ENCODE peak calls at places on chromosomes 13 and 19, in five cellular contexts. One of them, this sample, is unnamed.

GRCh38 chr19:33618884-33619283 is 2.9 kb upstream of the CHST8 start:
- DNase-seq in NCI-H187: no peak
- DNase-seq in type B pancreatic cell: no peak
- DNase-seq in activated T-cell treated with anti-CD3 and anti-CD28 coated beads, Interleukin-2, amount 50 U/mL, for 72 hours: no peak
- DNase-seq in stimulated activated CD4-positive, alpha-beta T cell treated with anti-CD3 and anti-CD28 coated beads, TNF-alpha, amount 100 ng/mL, for 48 hours: no peak
- DNase-seq in this sample: no peak

GRCh38 chr19:19468424-19469050 is 46.8 kb downstream of the TSSK6 start:
- DNase-seq in NCI-H187: no peak
- DNase-seq in type B pancreatic cell: no peak
- DNase-seq in activated T-cell treated with anti-CD3 and anti-CD28 coated beads, Interleukin-2, amount 50 U/mL, for 72 hours: no peak
- DNase-seq in stimulated activated CD4-positive, alpha-beta T cell treated with anti-CD3 and anti-CD28 coated beads, TNF-alpha, amount 100 ng/mL, for 48 hours: no peak
- DNase-seq in this sample: no peak

GRCh38 chr19:46133101-46133627 is 8.7 kb upstream of the IGFL3 start:
- DNase-seq in stimulated activated CD4-positive, alpha-beta T cell treated with anti-CD3 and anti-CD28 coated beads, TNF-alpha, amount 100 ng/mL, for 48 hours: no peak
- DNase-seq in type B pancreatic cell: no peak
- DNase-seq in NCI-H187: no peak
- DNase-seq in activated T-cell treated with anti-CD3 and anti-CD28 coated beads, Interleukin-2, amount 50 U/mL, for 72 hours: no peak
- DNase-seq in this sample: peak; percentile 89

GRCh38 chr19:46371371-46371901 is 24.5 kb downstream of the PPP5C start:
- DNase-seq in activated T-cell treated with anti-CD3 and anti-CD28 coated beads, Interleukin-2, amount 50 U/mL, for 72 hours: no peak
- DNase-seq in type B pancreatic cell: peak; percentile 42
- DNase-seq in NCI-H187: no peak
- DNase-seq in stimulated activated CD4-positive, alpha-beta T cell treated with anti-CD3 and anti-CD28 coated beads, TNF-alpha, amount 100 ng/mL, for 48 hours: no peak
- DNase-seq in this sample: peak; percentile 38

GRCh38 chr13:97028441-97029299 is 34.4 kb upstream of the OXGR1 start:
- DNase-seq in stimulated activated CD4-positive, alpha-beta T cell treated with anti-CD3 and anti-CD28 coated beads, TNF-alpha, amount 100 ng/mL, for 48 hours: peak; percentile 40
- DNase-seq in type B pancreatic cell: no peak
- DNase-seq in NCI-H187: peak; percentile 54
- DNase-seq in activated T-cell treated with anti-CD3 and anti-CD28 coated beads, Interleukin-2, amount 50 U/mL, for 72 hours: peak; percentile 41
- DNase-seq in this sample: peak; percentile 73

GRCh38 chr19:45885556-45886426 is at the start of gene IRF2BP1:
- DNase-seq in type B pancreatic cell: peak; percentile 94
- DNase-seq in activated T-cell treated with anti-CD3 and anti-CD28 coated beads, Interleukin-2, amount 50 U/mL, for 72 hours: peak; percentile 91
- DNase-seq in stimulated activated CD4-positive, alpha-beta T cell treated with anti-CD3 and anti-CD28 coated beads, TNF-alpha, amount 100 ng/mL, for 48 hours: peak; percentile 84
- DNase-seq in NCI-H187: peak; percentile 83
- DNase-seq in this sample: peak; percentile 91

GRCh38 chr13:111282997-111283396 is 37.4 kb upstream of the TEX29 start:
- DNase-seq in stimulated activated CD4-positive, alpha-beta T cell treated with anti-CD3 and anti-CD28 coated beads, TNF-alpha, amount 100 ng/mL, for 48 hours: no peak
- DNase-seq in NCI-H187: no peak
- DNase-seq in activated T-cell treated with anti-CD3 and anti-CD28 coated beads, Interleukin-2, amount 50 U/mL, for 72 hours: no peak
- DNase-seq in type B pancreatic cell: no peak
- DNase-seq in this sample: no peak

GRCh38 chr19:7614859-7615741 is 14.2 kb downstream of the XAB2 start:
- DNase-seq in NCI-H187: no peak
- DNase-seq in activated T-cell treated with anti-CD3 and anti-CD28 coated beads, Interleukin-2, amount 50 U/mL, for 72 hours: no peak
- DNase-seq in type B pancreatic cell: no peak
- DNase-seq in stimulated activated CD4-positive, alpha-beta T cell treated with anti-CD3 and anti-CD28 coated beads, TNF-alpha, amount 100 ng/mL, for 48 hours: no peak
- DNase-seq in this sample: no peak

GRCh38 chr13:113465241-113465640 is 12.0 kb upstream of the ADPRHL1 start:
- DNase-seq in type B pancreatic cell: no peak
- DNase-seq in stimulated activated CD4-positive, alpha-beta T cell treated with anti-CD3 and anti-CD28 coated beads, TNF-alpha, amount 100 ng/mL, for 48 hours: no peak
- DNase-seq in activated T-cell treated with anti-CD3 and anti-CD28 coated beads, Interleukin-2, amount 50 U/mL, for 72 hours: no peak
- DNase-seq in NCI-H187: no peak
- DNase-seq in this sample: no peak

GRCh38 chr13:39779337-39780270 is 124.1 kb downstream of the COG6 start:
- DNase-seq in type B pancreatic cell: no peak
- DNase-seq in stimulated activated CD4-positive, alpha-beta T cell treated with anti-CD3 and anti-CD28 coated beads, TNF-alpha, amount 100 ng/mL, for 48 hours: peak; percentile 22
- DNase-seq in activated T-cell treated with anti-CD3 and anti-CD28 coated beads, Interleukin-2, amount 50 U/mL, for 72 hours: peak; percentile 49
- DNase-seq in NCI-H187: no peak
- DNase-seq in this sample: peak; percentile 59

GRCh38 chr19:3554254-3555083 is 2.9 kb downstream of the MFSD12 start:
- DNase-seq in activated T-cell treated with anti-CD3 and anti-CD28 coated beads, Interleukin-2, amount 50 U/mL, for 72 hours: peak; percentile 40
- DNase-seq in NCI-H187: no peak
- DNase-seq in type B pancreatic cell: no peak
- DNase-seq in stimulated activated CD4-positive, alpha-beta T cell treated with anti-CD3 and anti-CD28 coated beads, TNF-alpha, amount 100 ng/mL, for 48 hours: no peak
- DNase-seq in this sample: no peak

GRCh38 chr13:95902736-95903135 is 150.5 kb downstream of the UGGT2 start:
- DNase-seq in activated T-cell treated with anti-CD3 and anti-CD28 coated beads, Interleukin-2, amount 50 U/mL, for 72 hours: no peak
- DNase-seq in NCI-H187: no peak
- DNase-seq in stimulated activated CD4-positive, alpha-beta T cell treated with anti-CD3 and anti-CD28 coated beads, TNF-alpha, amount 100 ng/mL, for 48 hours: no peak
- DNase-seq in type B pancreatic cell: no peak
- DNase-seq in this sample: no peak

GRCh38 chr19:57056972-57057371 is 62.8 kb upstream of the USP29 start:
- DNase-seq in type B pancreatic cell: no peak
- DNase-seq in activated T-cell treated with anti-CD3 and anti-CD28 coated beads, Interleukin-2, amount 50 U/mL, for 72 hours: no peak
- DNase-seq in stimulated activated CD4-positive, alpha-beta T cell treated with anti-CD3 and anti-CD28 coated beads, TNF-alpha, amount 100 ng/mL, for 48 hours: no peak
- DNase-seq in NCI-H187: no peak
- DNase-seq in this sample: no peak

GRCh38 chr13:27483421-27483820 is 33.1 kb upstream of the MTIF3 start:
- DNase-seq in activated T-cell treated with anti-CD3 and anti-CD28 coated beads, Interleukin-2, amount 50 U/mL, for 72 hours: no peak
- DNase-seq in stimulated activated CD4-positive, alpha-beta T cell treated with anti-CD3 and anti-CD28 coated beads, TNF-alpha, amount 100 ng/mL, for 48 hours: no peak
- DNase-seq in type B pancreatic cell: no peak
- DNase-seq in NCI-H187: no peak
- DNase-seq in this sample: no peak

GRCh38 chr13:107941345-107942029 is 273.8 kb downstream of the LIG4 start:
- DNase-seq in type B pancreatic cell: no peak
- DNase-seq in NCI-H187: no peak
- DNase-seq in activated T-cell treated with anti-CD3 and anti-CD28 coated beads, Interleukin-2, amount 50 U/mL, for 72 hours: no peak
- DNase-seq in stimulated activated CD4-positive, alpha-beta T cell treated with anti-CD3 and anti-CD28 coated beads, TNF-alpha, amount 100 ng/mL, for 48 hours: no peak
- DNase-seq in this sample: peak; percentile 17

GRCh38 chr19:54331626-54332025 is 7.3 kb downstream of the LILRA4 start:
- DNase-seq in stimulated activated CD4-positive, alpha-beta T cell treated with anti-CD3 and anti-CD28 coated beads, TNF-alpha, amount 100 ng/mL, for 48 hours: no peak
- DNase-seq in activated T-cell treated with anti-CD3 and anti-CD28 coated beads, Interleukin-2, amount 50 U/mL, for 72 hours: no peak
- DNase-seq in NCI-H187: no peak
- DNase-seq in type B pancreatic cell: no peak
- DNase-seq in this sample: no peak

GRCh38 chr19:13526552-13526951 is 20.3 kb upstream of the CACNA1A start:
- DNase-seq in activated T-cell treated with anti-CD3 and anti-CD28 coated beads, Interleukin-2, amount 50 U/mL, for 72 hours: peak; percentile 3
- DNase-seq in stimulated activated CD4-positive, alpha-beta T cell treated with anti-CD3 and anti-CD28 coated beads, TNF-alpha, amount 100 ng/mL, for 48 hours: no peak
- DNase-seq in type B pancreatic cell: no peak
- DNase-seq in NCI-H187: no peak
- DNase-seq in this sample: no peak

GRCh38 chr13:62357887-62358645 is 942.4 kb upstream of the PCDH20 start:
- DNase-seq in type B pancreatic cell: no peak
- DNase-seq in activated T-cell treated with anti-CD3 and anti-CD28 coated beads, Interleukin-2, amount 50 U/mL, for 72 hours: no peak
- DNase-seq in NCI-H187: no peak
- DNase-seq in stimulated activated CD4-positive, alpha-beta T cell treated with anti-CD3 and anti-CD28 coated beads, TNF-alpha, amount 100 ng/mL, for 48 hours: no peak
- DNase-seq in this sample: peak; percentile 31

GRCh38 chr19:40416918-40417713 is 3.9 kb upstream of the PRX start:
- DNase-seq in type B pancreatic cell: no peak
- DNase-seq in activated T-cell treated with anti-CD3 and anti-CD28 coated beads, Interleukin-2, amount 50 U/mL, for 72 hours: no peak
- DNase-seq in NCI-H187: no peak
- DNase-seq in stimulated activated CD4-positive, alpha-beta T cell treated with anti-CD3 and anti-CD28 coated beads, TNF-alpha, amount 100 ng/mL, for 48 hours: no peak
- DNase-seq in this sample: no peak

GRCh38 chr13:49836516-49836915 is 44.0 kb upstream of the KPNA3 start:
- DNase-seq in type B pancreatic cell: no peak
- DNase-seq in activated T-cell treated with anti-CD3 and anti-CD28 coated beads, Interleukin-2, amount 50 U/mL, for 72 hours: no peak
- DNase-seq in stimulated activated CD4-positive, alpha-beta T cell treated with anti-CD3 and anti-CD28 coated beads, TNF-alpha, amount 100 ng/mL, for 48 hours: no peak
- DNase-seq in NCI-H187: no peak
- DNase-seq in this sample: no peak

GRCh38 chr19:3491396-3492119 is 8.3 kb upstream of the SMIM44 start:
- DNase-seq in type B pancreatic cell: no peak
- DNase-seq in stimulated activated CD4-positive, alpha-beta T cell treated with anti-CD3 and anti-CD28 coated beads, TNF-alpha, amount 100 ng/mL, for 48 hours: no peak
- DNase-seq in NCI-H187: no peak
- DNase-seq in activated T-cell treated with anti-CD3 and anti-CD28 coated beads, Interleukin-2, amount 50 U/mL, for 72 hours: no peak
- DNase-seq in this sample: no peak

GRCh38 chr13:95710313-95710712 is 33.4 kb downstream of the DNAJC3 start:
- DNase-seq in type B pancreatic cell: no peak
- DNase-seq in activated T-cell treated with anti-CD3 and anti-CD28 coated beads, Interleukin-2, amount 50 U/mL, for 72 hours: no peak
- DNase-seq in stimulated activated CD4-positive, alpha-beta T cell treated with anti-CD3 and anti-CD28 coated beads, TNF-alpha, amount 100 ng/mL, for 48 hours: no peak
- DNase-seq in NCI-H187: no peak
- DNase-seq in this sample: peak; percentile 31

GRCh38 chr13:31923134-31923763 is 108.3 kb upstream of the FRY start:
- DNase-seq in type B pancreatic cell: no peak
- DNase-seq in NCI-H187: no peak
- DNase-seq in stimulated activated CD4-positive, alpha-beta T cell treated with anti-CD3 and anti-CD28 coated beads, TNF-alpha, amount 100 ng/mL, for 48 hours: no peak
- DNase-seq in activated T-cell treated with anti-CD3 and anti-CD28 coated beads, Interleukin-2, amount 50 U/mL, for 72 hours: no peak
- DNase-seq in this sample: no peak

GRCh38 chr13:24221007-24221406 is 60.5 kb downstream of the SPATA13 start:
- DNase-seq in NCI-H187: no peak
- DNase-seq in activated T-cell treated with anti-CD3 and anti-CD28 coated beads, Interleukin-2, amount 50 U/mL, for 72 hours: no peak
- DNase-seq in stimulated activated CD4-positive, alpha-beta T cell treated with anti-CD3 and anti-CD28 coated beads, TNF-alpha, amount 100 ng/mL, for 48 hours: no peak
- DNase-seq in type B pancreatic cell: no peak
- DNase-seq in this sample: peak; percentile 21

GRCh38 chr19:33132425-33132824 is 511 bp downstream of the WDR88 start:
- DNase-seq in type B pancreatic cell: no peak
- DNase-seq in activated T-cell treated with anti-CD3 and anti-CD28 coated beads, Interleukin-2, amount 50 U/mL, for 72 hours: no peak
- DNase-seq in NCI-H187: no peak
- DNase-seq in stimulated activated CD4-positive, alpha-beta T cell treated with anti-CD3 and anti-CD28 coated beads, TNF-alpha, amount 100 ng/mL, for 48 hours: no peak
- DNase-seq in this sample: no peak

GRCh38 chr13:99086869-99087129 is 108.9 kb upstream of the DOCK9 start:
- DNase-seq in activated T-cell treated with anti-CD3 and anti-CD28 coated beads, Interleukin-2, amount 50 U/mL, for 72 hours: peak; percentile 63
- DNase-seq in NCI-H187: peak; percentile 54
- DNase-seq in type B pancreatic cell: no peak
- DNase-seq in stimulated activated CD4-positive, alpha-beta T cell treated with anti-CD3 and anti-CD28 coated beads, TNF-alpha, amount 100 ng/mL, for 48 hours: no peak
- DNase-seq in this sample: no peak

GRCh38 chr13:98688373-98688772 is 64.1 kb downstream of the SLC15A1 start:
- DNase-seq in NCI-H187: no peak
- DNase-seq in activated T-cell treated with anti-CD3 and anti-CD28 coated beads, Interleukin-2, amount 50 U/mL, for 72 hours: no peak
- DNase-seq in stimulated activated CD4-positive, alpha-beta T cell treated with anti-CD3 and anti-CD28 coated beads, TNF-alpha, amount 100 ng/mL, for 48 hours: no peak
- DNase-seq in type B pancreatic cell: no peak
- DNase-seq in this sample: no peak

GRCh38 chr13:28983661-28984060 is 163.5 kb downstream of the MTUS2 start:
- DNase-seq in type B pancreatic cell: no peak
- DNase-seq in stimulated activated CD4-positive, alpha-beta T cell treated with anti-CD3 and anti-CD28 coated beads, TNF-alpha, amount 100 ng/mL, for 48 hours: no peak
- DNase-seq in NCI-H187: peak; percentile 5
- DNase-seq in activated T-cell treated with anti-CD3 and anti-CD28 coated beads, Interleukin-2, amount 50 U/mL, for 72 hours: no peak
- DNase-seq in this sample: no peak

GRCh38 chr13:49810825-49811526 is 18.5 kb upstream of the KPNA3 start:
- DNase-seq in stimulated activated CD4-positive, alpha-beta T cell treated with anti-CD3 and anti-CD28 coated beads, TNF-alpha, amount 100 ng/mL, for 48 hours: no peak
- DNase-seq in NCI-H187: no peak
- DNase-seq in type B pancreatic cell: no peak
- DNase-seq in activated T-cell treated with anti-CD3 and anti-CD28 coated beads, Interleukin-2, amount 50 U/mL, for 72 hours: no peak
- DNase-seq in this sample: peak; percentile 62

GRCh38 chr13:109749365-109749764 is 37.0 kb downstream of the IRS2 start:
- DNase-seq in type B pancreatic cell: no peak
- DNase-seq in stimulated activated CD4-positive, alpha-beta T cell treated with anti-CD3 and anti-CD28 coated beads, TNF-alpha, amount 100 ng/mL, for 48 hours: no peak
- DNase-seq in activated T-cell treated with anti-CD3 and anti-CD28 coated beads, Interleukin-2, amount 50 U/mL, for 72 hours: no peak
- DNase-seq in NCI-H187: no peak
- DNase-seq in this sample: no peak

GRCh38 chr13:112354330-112355273 is 21.6 kb upstream of the SPACA7 start:
- DNase-seq in stimulated activated CD4-positive, alpha-beta T cell treated with anti-CD3 and anti-CD28 coated beads, TNF-alpha, amount 100 ng/mL, for 48 hours: no peak
- DNase-seq in type B pancreatic cell: no peak
- DNase-seq in activated T-cell treated with anti-CD3 and anti-CD28 coated beads, Interleukin-2, amount 50 U/mL, for 72 hours: no peak
- DNase-seq in NCI-H187: no peak
- DNase-seq in this sample: no peak

GRCh38 chr19:10544242-10544752 is 593 bp downstream of the ATG4D start:
- DNase-seq in stimulated activated CD4-positive, alpha-beta T cell treated with anti-CD3 and anti-CD28 coated beads, TNF-alpha, amount 100 ng/mL, for 48 hours: no peak
- DNase-seq in activated T-cell treated with anti-CD3 and anti-CD28 coated beads, Interleukin-2, amount 50 U/mL, for 72 hours: peak; percentile 30
- DNase-seq in type B pancreatic cell: no peak
- DNase-seq in NCI-H187: no peak
- DNase-seq in this sample: no peak

GRCh38 chr13:92838786-92839185 is 387.8 kb upstream of the GPC6 start:
- DNase-seq in activated T-cell treated with anti-CD3 and anti-CD28 coated beads, Interleukin-2, amount 50 U/mL, for 72 hours: no peak
- DNase-seq in NCI-H187: no peak
- DNase-seq in stimulated activated CD4-positive, alpha-beta T cell treated with anti-CD3 and anti-CD28 coated beads, TNF-alpha, amount 100 ng/mL, for 48 hours: no peak
- DNase-seq in type B pancreatic cell: no peak
- DNase-seq in this sample: peak; percentile 1

GRCh38 chr13:101291216-101291615 is 125.1 kb downstream of the NALCN start:
- DNase-seq in NCI-H187: no peak
- DNase-seq in activated T-cell treated with anti-CD3 and anti-CD28 coated beads, Interleukin-2, amount 50 U/mL, for 72 hours: no peak
- DNase-seq in stimulated activated CD4-positive, alpha-beta T cell treated with anti-CD3 and anti-CD28 coated beads, TNF-alpha, amount 100 ng/mL, for 48 hours: no peak
- DNase-seq in type B pancreatic cell: no peak
- DNase-seq in this sample: no peak

GRCh38 chr19:34345934-34346333 is 19.1 kb upstream of the GPI start:
- DNase-seq in stimulated activated CD4-positive, alpha-beta T cell treated with anti-CD3 and anti-CD28 coated beads, TNF-alpha, amount 100 ng/mL, for 48 hours: peak; percentile 65
- DNase-seq in NCI-H187: peak; percentile 2
- DNase-seq in type B pancreatic cell: no peak
- DNase-seq in activated T-cell treated with anti-CD3 and anti-CD28 coated beads, Interleukin-2, amount 50 U/mL, for 72 hours: peak; percentile 78
- DNase-seq in this sample: peak; percentile 94

GRCh38 chr19:41426952-41427646 is at the start of gene B3GNT8:
- DNase-seq in activated T-cell treated with anti-CD3 and anti-CD28 coated beads, Interleukin-2, amount 50 U/mL, for 72 hours: peak; percentile 50
- DNase-seq in NCI-H187: peak; percentile 84
- DNase-seq in type B pancreatic cell: peak; percentile 84
- DNase-seq in stimulated activated CD4-positive, alpha-beta T cell treated with anti-CD3 and anti-CD28 coated beads, TNF-alpha, amount 100 ng/mL, for 48 hours: peak; percentile 41
- DNase-seq in this sample: peak; percentile 29

GRCh38 chr19:31955061-31955460 is 390.3 kb upstream of the ZNF507 start:
- DNase-seq in stimulated activated CD4-positive, alpha-beta T cell treated with anti-CD3 and anti-CD28 coated beads, TNF-alpha, amount 100 ng/mL, for 48 hours: no peak
- DNase-seq in activated T-cell treated with anti-CD3 and anti-CD28 coated beads, Interleukin-2, amount 50 U/mL, for 72 hours: no peak
- DNase-seq in type B pancreatic cell: no peak
- DNase-seq in NCI-H187: no peak
- DNase-seq in this sample: no peak

GRCh38 chr13:69585656-69586055 is 522.0 kb upstream of the ATXN8OS start:
- DNase-seq in NCI-H187: no peak
- DNase-seq in type B pancreatic cell: no peak
- DNase-seq in activated T-cell treated with anti-CD3 and anti-CD28 coated beads, Interleukin-2, amount 50 U/mL, for 72 hours: no peak
- DNase-seq in stimulated activated CD4-positive, alpha-beta T cell treated with anti-CD3 and anti-CD28 coated beads, TNF-alpha, amount 100 ng/mL, for 48 hours: no peak
- DNase-seq in this sample: peak; percentile 50

GRCh38 chr13:27921421-27921960 is 1.7 kb downstream of the PDX1 start:
- DNase-seq in NCI-H187: no peak
- DNase-seq in activated T-cell treated with anti-CD3 and anti-CD28 coated beads, Interleukin-2, amount 50 U/mL, for 72 hours: peak; percentile 49
- DNase-seq in type B pancreatic cell: no peak
- DNase-seq in stimulated activated CD4-positive, alpha-beta T cell treated with anti-CD3 and anti-CD28 coated beads, TNF-alpha, amount 100 ng/mL, for 48 hours: no peak
- DNase-seq in this sample: no peak

This sample was measured in trophoblast cell.